ENCODE peak calls at places on chromosome 7, in five cellular contexts. One of them, this sample, is unnamed.

GRCh38 chr7:50851451-50851850 is 68.8 kb upstream of the GRB10 start:
- DNase-seq in stimulated activated CD8-positive, alpha-beta memory T cell treated with anti-CD3 and anti-CD28 coated beads, Interleukin-4, amount 100 ng/mL, for 4 hours: no peak
- DNase-seq in tibial nerve: no peak
- DNase-seq in GM23248: peak
- DNase-seq in CD4-positive, alpha-beta T cell: no peak
- DNase-seq in this sample: no peak

GRCh38 chr7:151756076-151756731 is 120.7 kb downstream of the PRKAG2 start:
- DNase-seq in stimulated activated CD8-positive, alpha-beta memory T cell treated with anti-CD3 and anti-CD28 coated beads, Interleukin-4, amount 100 ng/mL, for 4 hours: peak
- DNase-seq in tibial nerve: no peak
- DNase-seq in GM23248: peak
- DNase-seq in CD4-positive, alpha-beta T cell: peak
- DNase-seq in this sample: no peak

GRCh38 chr7:64874114-64874513 is 29.0 kb upstream of the ZNF273 start:
- DNase-seq in stimulated activated CD8-positive, alpha-beta memory T cell treated with anti-CD3 and anti-CD28 coated beads, Interleukin-4, amount 100 ng/mL, for 4 hours: no peak
- DNase-seq in tibial nerve: no peak
- DNase-seq in GM23248: no peak
- DNase-seq in CD4-positive, alpha-beta T cell: no peak
- DNase-seq in this sample: no peak

GRCh38 chr7:101905203-101905865 is 87.9 kb downstream of the CUX1 start:
- DNase-seq in stimulated activated CD8-positive, alpha-beta memory T cell treated with anti-CD3 and anti-CD28 coated beads, Interleukin-4, amount 100 ng/mL, for 4 hours: no peak
- DNase-seq in tibial nerve: no peak
- DNase-seq in GM23248: no peak
- DNase-seq in CD4-positive, alpha-beta T cell: no peak
- DNase-seq in this sample: no peak

GRCh38 chr7:42338231-42339222 is 101.5 kb upstream of the GLI3 start:
- DNase-seq in stimulated activated CD8-positive, alpha-beta memory T cell treated with anti-CD3 and anti-CD28 coated beads, Interleukin-4, amount 100 ng/mL, for 4 hours: no peak
- DNase-seq in tibial nerve: no peak
- DNase-seq in GM23248: peak
- DNase-seq in CD4-positive, alpha-beta T cell: no peak
- DNase-seq in this sample: no peak

GRCh38 chr7:78225534-78225933 is 427.0 kb downstream of the PHTF2 start:
- DNase-seq in stimulated activated CD8-positive, alpha-beta memory T cell treated with anti-CD3 and anti-CD28 coated beads, Interleukin-4, amount 100 ng/mL, for 4 hours: no peak
- DNase-seq in tibial nerve: no peak
- DNase-seq in GM23248: no peak
- DNase-seq in CD4-positive, alpha-beta T cell: no peak
- DNase-seq in this sample: no peak

GRCh38 chr7:142894112-142894835 is 8.7 kb upstream of the TRPV6 start:
- DNase-seq in stimulated activated CD8-positive, alpha-beta memory T cell treated with anti-CD3 and anti-CD28 coated beads, Interleukin-4, amount 100 ng/mL, for 4 hours: no peak
- DNase-seq in tibial nerve: no peak
- DNase-seq in GM23248: no peak
- DNase-seq in CD4-positive, alpha-beta T cell: no peak
- DNase-seq in this sample: no peak

GRCh38 chr7:47190462-47190861 is 391.4 kb downstream of the TNS3 start:
- DNase-seq in stimulated activated CD8-positive, alpha-beta memory T cell treated with anti-CD3 and anti-CD28 coated beads, Interleukin-4, amount 100 ng/mL, for 4 hours: no peak
- DNase-seq in tibial nerve: no peak
- DNase-seq in GM23248: no peak
- DNase-seq in CD4-positive, alpha-beta T cell: no peak
- DNase-seq in this sample: no peak

GRCh38 chr7:121504478-121504877 is 108.4 kb upstream of the FAM3C start:
- DNase-seq in stimulated activated CD8-positive, alpha-beta memory T cell treated with anti-CD3 and anti-CD28 coated beads, Interleukin-4, amount 100 ng/mL, for 4 hours: no peak
- DNase-seq in tibial nerve: no peak
- DNase-seq in GM23248: peak
- DNase-seq in CD4-positive, alpha-beta T cell: no peak
- DNase-seq in this sample: no peak

GRCh38 chr7:47610506-47611044 is 28.7 kb upstream of the TNS3 start:
- DNase-seq in stimulated activated CD8-positive, alpha-beta memory T cell treated with anti-CD3 and anti-CD28 coated beads, Interleukin-4, amount 100 ng/mL, for 4 hours: no peak
- DNase-seq in tibial nerve: no peak
- DNase-seq in GM23248: peak
- DNase-seq in CD4-positive, alpha-beta T cell: no peak
- DNase-seq in this sample: no peak

GRCh38 chr7:3201937-3202715 is 98.9 kb upstream of the SDK1 start:
- DNase-seq in stimulated activated CD8-positive, alpha-beta memory T cell treated with anti-CD3 and anti-CD28 coated beads, Interleukin-4, amount 100 ng/mL, for 4 hours: no peak
- DNase-seq in tibial nerve: no peak
- DNase-seq in GM23248: no peak
- DNase-seq in CD4-positive, alpha-beta T cell: no peak
- DNase-seq in this sample: no peak

GRCh38 chr7:38052786-38053185 is 125.3 kb upstream of the STARD3NL start:
- DNase-seq in stimulated activated CD8-positive, alpha-beta memory T cell treated with anti-CD3 and anti-CD28 coated beads, Interleukin-4, amount 100 ng/mL, for 4 hours: no peak
- DNase-seq in tibial nerve: no peak
- DNase-seq in GM23248: no peak
- DNase-seq in CD4-positive, alpha-beta T cell: no peak
- DNase-seq in this sample: no peak

GRCh38 chr7:28005075-28005847 is 175.3 kb downstream of the JAZF1 start:
- DNase-seq in stimulated activated CD8-positive, alpha-beta memory T cell treated with anti-CD3 and anti-CD28 coated beads, Interleukin-4, amount 100 ng/mL, for 4 hours: no peak
- DNase-seq in tibial nerve: no peak
- DNase-seq in GM23248: no peak
- DNase-seq in CD4-positive, alpha-beta T cell: no peak
- DNase-seq in this sample: no peak